ENCODE peak calls at places on chromosomes 16 and 17, in eight cellular contexts. One of them, this sample, is unnamed.

GRCh38 chr16:67284699-67285646 is 5.6 kb downstream of the PLEKHG4 start:
- DNase-seq in cardiac fibroblast: peak; percentile 42
- DNase-seq in uterus: no peak
- DNase-seq in colonic mucosa: peak; percentile 49
- DNase-seq in mucosa of descending colon: peak; percentile 61
- DNase-seq in fibroblast of the aortic adventitia: no peak
- DNase-seq in left ventricle myocardium inferior: no peak
- DNase-seq in H7: peak; percentile 95
- DNase-seq in this sample: no peak

GRCh38 chr16:71963125-71963875 is 36.9 kb downstream of the PKD1L3 start:
- DNase-seq in cardiac fibroblast: no peak
- DNase-seq in uterus: no peak
- DNase-seq in colonic mucosa: no peak
- DNase-seq in mucosa of descending colon: no peak
- DNase-seq in fibroblast of the aortic adventitia: no peak
- DNase-seq in left ventricle myocardium inferior: no peak
- DNase-seq in H7: no peak
- DNase-seq in this sample: no peak

GRCh38 chr17:78185981-78186688 is 717 bp downstream of the TK1 start:
- DNase-seq in cardiac fibroblast: peak; percentile 37
- DNase-seq in uterus: peak; percentile 31
- DNase-seq in colonic mucosa: peak; percentile 83
- DNase-seq in mucosa of descending colon: peak; percentile 73
- DNase-seq in fibroblast of the aortic adventitia: no peak
- DNase-seq in left ventricle myocardium inferior: peak; percentile 43
- DNase-seq in H7: no peak
- DNase-seq in this sample: no peak

GRCh38 chr17:49716952-49717351 is 9.2 kb upstream of the SLC35B1 start:
- DNase-seq in cardiac fibroblast: no peak
- DNase-seq in uterus: no peak
- DNase-seq in colonic mucosa: no peak
- DNase-seq in mucosa of descending colon: no peak
- DNase-seq in fibroblast of the aortic adventitia: no peak
- DNase-seq in left ventricle myocardium inferior: no peak
- DNase-seq in H7: no peak
- DNase-seq in this sample: no peak

GRCh38 chr17:4998027-4998665 is 396 bp downstream of the KIF1C start:
- DNase-seq in cardiac fibroblast: peak; percentile 13
- DNase-seq in uterus: peak; percentile 46
- DNase-seq in colonic mucosa: peak; percentile 53
- DNase-seq in mucosa of descending colon: peak; percentile 47
- DNase-seq in fibroblast of the aortic adventitia: no peak
- DNase-seq in left ventricle myocardium inferior: peak; percentile 70
- DNase-seq in H7: peak; percentile 96
- DNase-seq in this sample: no peak

GRCh38 chr17:3049705-3050295 is 13.6 kb downstream of the OR1D5 start:
- DNase-seq in cardiac fibroblast: peak; percentile 21
- DNase-seq in uterus: no peak
- DNase-seq in colonic mucosa: no peak
- DNase-seq in mucosa of descending colon: no peak
- DNase-seq in fibroblast of the aortic adventitia: no peak
- DNase-seq in left ventricle myocardium inferior: no peak
- DNase-seq in H7: no peak
- DNase-seq in this sample: no peak

GRCh38 chr17:17403899-17404576 is 72.8 kb upstream of the MED9 start:
- DNase-seq in cardiac fibroblast: no peak
- DNase-seq in uterus: no peak
- DNase-seq in colonic mucosa: no peak
- DNase-seq in mucosa of descending colon: peak; percentile 29
- DNase-seq in fibroblast of the aortic adventitia: no peak
- DNase-seq in left ventricle myocardium inferior: no peak
- DNase-seq in H7: no peak
- DNase-seq in this sample: no peak

GRCh38 chr17:67491009-67491677 is 114.1 kb downstream of the PITPNC1 start:
- DNase-seq in cardiac fibroblast: peak; percentile 99
- DNase-seq in uterus: peak; percentile 82
- DNase-seq in colonic mucosa: peak; percentile 51
- DNase-seq in mucosa of descending colon: peak; percentile 52
- DNase-seq in fibroblast of the aortic adventitia: peak; percentile 98
- DNase-seq in left ventricle myocardium inferior: peak; percentile 92
- DNase-seq in H7: peak; percentile 49
- DNase-seq in this sample: peak; percentile 97

GRCh38 chr17:59963738-59964454 is 644 bp downstream of the RNFT1 start:
- DNase-seq in cardiac fibroblast: peak; percentile 64
- DNase-seq in uterus: peak; percentile 34
- DNase-seq in colonic mucosa: peak; percentile 50
- DNase-seq in mucosa of descending colon: peak; percentile 63
- DNase-seq in fibroblast of the aortic adventitia: peak; percentile 56
- DNase-seq in left ventricle myocardium inferior: peak; percentile 31
- DNase-seq in H7: peak; percentile 31
- DNase-seq in this sample: peak; percentile 12

GRCh38 chr17:29051731-29052130 is 8.8 kb downstream of the PIPOX start:
- DNase-seq in cardiac fibroblast: no peak
- DNase-seq in uterus: no peak
- DNase-seq in colonic mucosa: no peak
- DNase-seq in mucosa of descending colon: no peak
- DNase-seq in fibroblast of the aortic adventitia: no peak
- DNase-seq in left ventricle myocardium inferior: no peak
- DNase-seq in H7: no peak
- DNase-seq in this sample: no peak

GRCh38 chr17:27741971-27742370 is 58.4 kb downstream of the NOS2 start:
- DNase-seq in cardiac fibroblast: no peak
- DNase-seq in uterus: no peak
- DNase-seq in colonic mucosa: no peak
- DNase-seq in mucosa of descending colon: no peak
- DNase-seq in fibroblast of the aortic adventitia: no peak
- DNase-seq in left ventricle myocardium inferior: no peak
- DNase-seq in H7: no peak
- DNase-seq in this sample: no peak

GRCh38 chr16:83742076-83742475 is 65.7 kb upstream of the HSBP1 start:
- DNase-seq in cardiac fibroblast: no peak
- DNase-seq in uterus: no peak
- DNase-seq in colonic mucosa: no peak
- DNase-seq in mucosa of descending colon: no peak
- DNase-seq in fibroblast of the aortic adventitia: no peak
- DNase-seq in left ventricle myocardium inferior: no peak
- DNase-seq in H7: no peak
- DNase-seq in this sample: no peak

GRCh38 chr17:2044263-2044894 is 2.6 kb downstream of the OVCA2 start:
- DNase-seq in cardiac fibroblast: no peak
- DNase-seq in uterus: no peak
- DNase-seq in colonic mucosa: no peak
- DNase-seq in mucosa of descending colon: no peak
- DNase-seq in fibroblast of the aortic adventitia: no peak
- DNase-seq in left ventricle myocardium inferior: no peak
- DNase-seq in H7: no peak
- DNase-seq in this sample: no peak

GRCh38 chr16:12131755-12132154 is 155.2 kb downstream of the SNX29 start:
- DNase-seq in cardiac fibroblast: no peak
- DNase-seq in uterus: no peak
- DNase-seq in colonic mucosa: no peak
- DNase-seq in mucosa of descending colon: no peak
- DNase-seq in fibroblast of the aortic adventitia: no peak
- DNase-seq in left ventricle myocardium inferior: no peak
- DNase-seq in H7: no peak
- DNase-seq in this sample: no peak

GRCh38 chr17:57432507-57433277 is 176.4 kb downstream of the MSI2 start:
- DNase-seq in cardiac fibroblast: no peak
- DNase-seq in uterus: no peak
- DNase-seq in colonic mucosa: no peak
- DNase-seq in mucosa of descending colon: no peak
- DNase-seq in fibroblast of the aortic adventitia: no peak
- DNase-seq in left ventricle myocardium inferior: no peak
- DNase-seq in H7: peak; percentile 60
- DNase-seq in this sample: no peak

GRCh38 chr17:14616508-14616907 is 315.6 kb downstream of the HS3ST3B1 start:
- DNase-seq in cardiac fibroblast: no peak
- DNase-seq in uterus: no peak
- DNase-seq in colonic mucosa: no peak
- DNase-seq in mucosa of descending colon: no peak
- DNase-seq in fibroblast of the aortic adventitia: no peak
- DNase-seq in left ventricle myocardium inferior: no peak
- DNase-seq in H7: no peak
- DNase-seq in this sample: no peak

DNA sequence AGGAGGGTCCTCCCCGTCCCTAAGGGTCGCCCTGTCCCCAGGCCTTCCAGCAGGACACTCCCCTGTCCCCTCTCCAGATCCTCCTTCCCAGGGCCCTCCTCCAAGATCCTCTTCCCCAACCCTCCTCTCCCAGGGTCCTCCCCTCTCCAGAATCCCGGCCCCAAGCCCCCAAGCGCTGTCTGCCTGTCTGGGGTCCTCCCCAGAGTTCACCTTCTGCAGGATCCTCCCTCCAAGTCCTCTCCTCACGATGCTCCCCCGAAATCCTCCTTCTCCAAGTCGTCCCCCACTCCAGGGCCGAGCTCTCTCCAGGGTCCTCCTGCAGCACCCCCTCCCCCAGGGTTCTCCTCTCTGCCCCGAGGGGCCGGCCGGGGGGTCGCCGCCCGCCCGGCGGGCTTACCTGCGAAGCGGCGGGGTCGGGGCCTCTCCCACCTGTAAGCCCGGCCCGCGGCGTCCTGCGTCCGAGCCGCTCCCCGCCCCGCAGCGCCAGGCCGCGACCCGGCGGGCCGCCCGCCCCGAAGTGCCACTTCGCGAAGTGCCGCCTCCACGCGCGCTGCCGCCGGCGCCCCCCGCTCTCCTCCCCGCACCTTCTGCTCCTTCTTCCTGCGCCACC is 678 bp upstream of the BAIAP2 start:
- DNase-seq in cardiac fibroblast: no peak
- DNase-seq in uterus: no peak
- DNase-seq in colonic mucosa: no peak
- DNase-seq in mucosa of descending colon: no peak
- DNase-seq in fibroblast of the aortic adventitia: no peak
- DNase-seq in left ventricle myocardium inferior: no peak
- DNase-seq in H7: no peak
- DNase-seq in this sample: no peak
- H3K4me3 ChIP-seq in cardiac fibroblast: peak overlapping the region; percentile 63
- H3K4me3 ChIP-seq in uterus: peak overlapping the region; percentile 43
- H3K4me3 ChIP-seq in colonic mucosa: peak overlapping the region; percentile 63
- H3K4me3 ChIP-seq in mucosa of descending colon: peak overlapping the region; percentile 25
- H3K4me3 ChIP-seq in fibroblast of the aortic adventitia: peak overlapping the region; percentile 78
- H3K4me3 ChIP-seq in left ventricle myocardium inferior: peak overlapping the region; percentile 76
- H3K4me3 ChIP-seq in H7: peak overlapping the region; percentile 61
- H3K4me3 ChIP-seq in this sample: peak overlapping the region; percentile 61

DNA sequence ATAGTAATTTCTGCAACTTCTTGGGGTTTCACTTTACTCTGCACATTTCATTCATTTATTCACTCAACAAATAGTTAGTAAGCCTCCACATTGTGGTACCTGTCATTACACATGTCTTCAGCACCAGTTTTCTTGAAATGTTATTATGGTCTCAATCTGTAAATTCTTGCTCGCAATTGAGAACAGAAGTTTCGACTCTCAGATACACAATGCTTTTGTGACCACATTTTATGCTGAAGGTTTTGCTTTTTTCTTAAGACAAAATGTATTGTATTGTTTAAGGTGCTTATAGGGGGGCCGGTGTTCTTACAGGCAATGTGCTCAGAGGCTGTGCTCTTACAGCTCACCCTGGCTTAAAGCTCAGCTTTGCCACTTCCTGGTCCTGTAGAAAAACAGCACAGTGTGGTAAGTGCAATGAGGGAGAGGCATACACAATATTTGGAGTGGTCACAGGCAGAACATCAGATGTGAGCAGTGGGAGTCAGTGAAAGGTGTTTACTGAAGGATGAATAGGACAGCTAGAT is 17.6 kb downstream of the CNTNAP4 start:
- DNase-seq in cardiac fibroblast: no peak
- DNase-seq in uterus: no peak
- DNase-seq in colonic mucosa: no peak
- DNase-seq in mucosa of descending colon: no peak
- DNase-seq in fibroblast of the aortic adventitia: no peak
- DNase-seq in left ventricle myocardium inferior: no peak
- DNase-seq in H7: no peak
- DNase-seq in this sample: no peak
- H3K4me3 ChIP-seq in cardiac fibroblast: no peak overlapping the region
- H3K4me3 ChIP-seq in uterus: no peak overlapping the region
- H3K4me3 ChIP-seq in colonic mucosa: no peak overlapping the region
- H3K4me3 ChIP-seq in mucosa of descending colon: no peak overlapping the region
- H3K4me3 ChIP-seq in fibroblast of the aortic adventitia: no peak overlapping the region
- H3K4me3 ChIP-seq in left ventricle myocardium inferior: no peak overlapping the region
- H3K4me3 ChIP-seq in H7: no peak overlapping the region
- H3K4me3 ChIP-seq in this sample: no peak overlapping the region

GRCh38 chr16:10218490-10219206 is 36.4 kb upstream of the GRIN2A start:
- DNase-seq in cardiac fibroblast: no peak
- DNase-seq in uterus: no peak
- DNase-seq in colonic mucosa: no peak
- DNase-seq in mucosa of descending colon: no peak
- DNase-seq in fibroblast of the aortic adventitia: no peak
- DNase-seq in left ventricle myocardium inferior: no peak
- DNase-seq in H7: no peak
- DNase-seq in this sample: no peak
- H3K4me3 ChIP-seq in cardiac fibroblast: no peak overlapping the region
- H3K4me3 ChIP-seq in uterus: no peak overlapping the region
- H3K4me3 ChIP-seq in colonic mucosa: no peak overlapping the region
- H3K4me3 ChIP-seq in mucosa of descending colon: no peak overlapping the region
- H3K4me3 ChIP-seq in fibroblast of the aortic adventitia: no peak overlapping the region
- H3K4me3 ChIP-seq in left ventricle myocardium inferior: no peak overlapping the region
- H3K4me3 ChIP-seq in H7: no peak overlapping the region
- H3K4me3 ChIP-seq in this sample: no peak overlapping the region

GRCh38 chr17:46950997-46951621 is 27.9 kb downstream of the RPRML start:
- DNase-seq in cardiac fibroblast: no peak
- DNase-seq in uterus: no peak
- DNase-seq in colonic mucosa: no peak
- DNase-seq in mucosa of descending colon: no peak
- DNase-seq in fibroblast of the aortic adventitia: no peak
- DNase-seq in left ventricle myocardium inferior: no peak
- DNase-seq in H7: no peak
- DNase-seq in this sample: peak; percentile 53

GRCh38 chr17:46952115-46952514 is 26.9 kb downstream of the RPRML start:
- DNase-seq in cardiac fibroblast: no peak
- DNase-seq in uterus: no peak
- DNase-seq in colonic mucosa: no peak
- DNase-seq in mucosa of descending colon: no peak
- DNase-seq in fibroblast of the aortic adventitia: no peak
- DNase-seq in left ventricle myocardium inferior: no peak
- DNase-seq in H7: no peak
- DNase-seq in this sample: no peak

GRCh38 chr17:46949291-46950174 is 26.6 kb downstream of the GOSR2 start:
- DNase-seq in cardiac fibroblast: no peak
- DNase-seq in uterus: no peak
- DNase-seq in colonic mucosa: no peak
- DNase-seq in mucosa of descending colon: no peak
- DNase-seq in fibroblast of the aortic adventitia: no peak
- DNase-seq in left ventricle myocardium inferior: no peak
- DNase-seq in H7: no peak
- DNase-seq in this sample: no peak

GRCh38 chr17:46950615-46950996 is 27.6 kb downstream of the GOSR2 start:
- DNase-seq in cardiac fibroblast: no peak
- DNase-seq in uterus: no peak
- DNase-seq in colonic mucosa: no peak
- DNase-seq in mucosa of descending colon: no peak
- DNase-seq in fibroblast of the aortic adventitia: no peak
- DNase-seq in left ventricle myocardium inferior: no peak
- DNase-seq in H7: no peak
- DNase-seq in this sample: no peak

GRCh38 chr17:46951681-46952080 is 27.4 kb downstream of the RPRML start:
- DNase-seq in cardiac fibroblast: no peak
- DNase-seq in uterus: no peak
- DNase-seq in colonic mucosa: no peak
- DNase-seq in mucosa of descending colon: no peak
- DNase-seq in fibroblast of the aortic adventitia: no peak
- DNase-seq in left ventricle myocardium inferior: no peak
- DNase-seq in H7: no peak
- DNase-seq in this sample: no peak
- H3K4me3 ChIP-seq in cardiac fibroblast: no peak overlapping the region
- H3K4me3 ChIP-seq in uterus: no peak overlapping the region
- H3K4me3 ChIP-seq in colonic mucosa: no peak overlapping the region
- H3K4me3 ChIP-seq in mucosa of descending colon: no peak overlapping the region
- H3K4me3 ChIP-seq in fibroblast of the aortic adventitia: no peak overlapping the region
- H3K4me3 ChIP-seq in left ventricle myocardium inferior: no peak overlapping the region
- H3K4me3 ChIP-seq in H7: no peak overlapping the region
- H3K4me3 ChIP-seq in this sample: no peak overlapping the region